ENCODE peak calls at places on chromosomes 1 and 21, in four cellular contexts. F is cardiac muscle cell, U is GM06990, N is psoas muscle. O is an unnamed sample.
A peak's percentile ranks its signal among the peaks of the same experiment; 100 is the strongest.

GRCh38 chr1:163673756-163674155 is 352.0 kb downstream of the NUF2 start:
- DNase-seq in F (peak; percentile 14), U (no peak), N (no peak), O (no peak)

GRCh38 chr1:37634554-37635308 is at the start of gene RSPO1:
- DNase-seq in F (peak; percentile 50), U (no peak), N (no peak), O (no peak)

GRCh38 chr21:22791986-22792560 is 1793.9 kb downstream of the NCAM2 start:
- DNase-seq in F (peak; percentile 62), U (no peak), N (no peak), O (peak; percentile 31)

GRCh38 chr21:36250423-36251075 is 69.4 kb upstream of the MORC3 start:
- DNase-seq in F (no peak), U (no peak), N (no peak), O (no peak)

GRCh38 chr21:23384679-23385078 is 2222.6 kb downstream of the MRPL39 start:
- DNase-seq in F (no peak), U (no peak), N (no peak), O (no peak)

GRCh38 chr1:60924165-60924564 is 158.2 kb upstream of the NFIA start:
- DNase-seq in F (no peak), U (no peak), N (no peak), O (no peak)

GRCh38 chr21:28704746-28705145 is 287.9 kb downstream of the LTN1 start:
- DNase-seq in F (peak; percentile 65), U (no peak), N (no peak), O (no peak)

GRCh38 chr1:119288751-119289150 is 79.8 kb upstream of the HAO2 start:
- DNase-seq in F (no peak), U (no peak), N (no peak), O (no peak)

GRCh38 chr1:31155216-31155806 is 84.4 kb downstream of the NKAIN1 start:
- DNase-seq in F (peak; percentile 78), U (peak; percentile 80), N (peak; percentile 60), O (peak; percentile 80)

GRCh38 chr1:31765516-31765915 is 1.4 kb upstream of the ADGRB2 start:
- DNase-seq in F (no peak), U (no peak), N (no peak), O (no peak)

GRCh38 chr1:228980232-228980969 is 245.1 kb downstream of the RHOU start:
- DNase-seq in F (no peak), U (no peak), N (no peak), O (no peak)

GRCh38 chr1:34985063-34985770 is at the start of gene TMEM35B:
- DNase-seq in F (peak; percentile 66), U (peak; percentile 85), N (peak; percentile 73), O (peak; percentile 86)

GRCh38 chr1:210684466-210685294 is 356.0 kb downstream of the HHAT start:
- DNase-seq in F (no peak), U (peak; percentile 57), N (no peak), O (peak; percentile 71)

GRCh38 chr1:89203166-89203565 is 4.4 kb upstream of the GBP4 start:
- DNase-seq in F (no peak), U (no peak), N (no peak), O (no peak)

GRCh38 chr1:214002472-214002871 is 14.7 kb downstream of the PROX1 start:
- DNase-seq in F (peak; percentile 48), U (no peak), N (no peak), O (no peak)

GRCh38 chr1:34800214-34800613 is 7.4 kb downstream of the GJA4 start:
- DNase-seq in F (peak; percentile 52), U (no peak), N (no peak), O (no peak)

GRCh38 chr1:59705849-59706599 is 108.7 kb upstream of the HOOK1 start:
- DNase-seq in F (peak; percentile 93), U (no peak), N (peak; percentile 43), O (no peak)

GRCh38 chr1:82801151-82801550 is 1000.4 kb downstream of the ADGRL2 start:
- DNase-seq in F (no peak), U (no peak), N (no peak), O (no peak)

GRCh38 chr1:1318131-1318652 is 6.3 kb downstream of the INTS11 start:
- DNase-seq in F (peak; percentile 96), U (no peak), N (peak; percentile 88), O (no peak)

GRCh38 chr1:18109756-18110597 is 2.4 kb downstream of the IGSF21 start:
- DNase-seq in F (no peak), U (no peak), N (peak; percentile 32), O (no peak)

GRCh38 chr21:41819856-41820281 is 53.0 kb upstream of the RIPK4 start:
- DNase-seq in F (no peak), U (no peak), N (no peak), O (no peak)

GRCh38 chr1:27789511-27790154 is 16.6 kb downstream of the STX12 start:
- DNase-seq in F (peak; percentile 76), U (no peak), N (peak; percentile 42), O (no peak)

GRCh38 chr1:4079815-4080214 is 179.7 kb upstream of the C1orf174 start:
- DNase-seq in F (no peak), U (no peak), N (no peak), O (no peak)

GRCh38 chr21:46214478-46215340 is 13.9 kb downstream of the LSS start:
- DNase-seq in F (no peak), U (no peak), N (no peak), O (no peak)

GRCh38 chr1:222618880-222619321 is 1.0 kb downstream of the MIA3 start:
- DNase-seq in F (peak; percentile 43), U (peak; percentile 22), N (no peak), O (peak; percentile 26)

GRCh38 chr1:227869281-227869842 is 53.9 kb downstream of the PRSS38 start:
- DNase-seq in F (no peak), U (no peak), N (no peak), O (no peak)

GRCh38 chr1:84146375-84147032 is 2.4 kb downstream of the PRKACB start:
- DNase-seq in F (peak; percentile 55), U (no peak), N (no peak), O (no peak)

GRCh38 chr1:205493241-205494085 is 11.0 kb upstream of the CDK18 start:
- DNase-seq in F (peak; percentile 92), U (no peak), N (no peak), O (no peak)

GRCh38 chr1:83950106-83950661 is 48.7 kb downstream of the TTLL7 start:
- DNase-seq in F (no peak), U (no peak), N (no peak), O (no peak)

GRCh38 chr1:185966487-185966886 is 232.3 kb downstream of the HMCN1 start:
- DNase-seq in F (peak; percentile 49), U (no peak), N (no peak), O (no peak)

GRCh38 chr1:116375884-116376733 is 3.1 kb downstream of the ATP1A1 start:
- DNase-seq in F (peak; percentile 80), U (no peak), N (peak; percentile 83), O (no peak)

GRCh38 chr1:202959276-202959620 is 1.1 kb upstream of the ADIPOR1 start:
- DNase-seq in F (no peak), U (no peak), N (no peak), O (no peak)

GRCh38 chr1:39653546-39654031 is 14.1 kb upstream of the HEYL start:
- DNase-seq in F (peak; percentile 87), U (peak; percentile 42), N (peak; percentile 85), O (peak; percentile 75)

GRCh38 chr1:204714861-204715511 is 29.4 kb upstream of the LRRN2 start:
- DNase-seq in F (no peak), U (peak; percentile 28), N (no peak), O (peak; percentile 55)

DNA sequence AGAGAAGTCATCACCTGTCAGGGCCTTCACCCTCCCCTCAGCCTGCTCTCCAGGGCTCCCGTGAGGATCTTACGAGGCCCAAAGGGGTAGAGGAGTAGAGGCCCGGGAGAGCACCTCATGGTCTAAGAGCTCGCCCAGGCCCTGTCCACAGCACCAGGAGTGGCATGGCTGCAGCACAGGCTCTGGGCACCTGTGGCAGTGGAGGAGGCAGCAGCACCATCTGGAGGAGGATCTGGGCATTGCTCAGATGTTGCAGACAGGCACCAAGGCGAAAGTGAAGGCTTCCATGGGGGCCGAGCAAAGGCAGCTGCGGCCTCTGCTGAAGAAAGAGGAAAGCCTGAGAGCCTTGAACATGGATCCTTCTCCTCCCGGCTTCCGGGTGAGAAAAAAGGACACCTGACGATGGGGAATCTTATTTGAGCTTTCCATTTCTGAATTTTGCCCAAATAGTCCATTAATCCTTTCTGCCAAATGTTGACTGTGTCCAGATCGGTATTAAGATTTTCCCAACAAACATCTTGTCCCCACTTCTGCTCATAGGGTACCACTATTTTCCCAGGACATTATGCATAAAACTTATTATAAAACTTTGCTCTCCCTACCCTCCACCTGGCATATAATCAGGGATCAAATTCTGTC is 604.7 kb downstream of the PTPRC start:
- DNase-seq in F (peak; percentile 58), U (peak; percentile 65), N (no peak), O (peak; percentile 76)
- TF ChIP-seq CTCF in F (peak; percentile 62), U (peak; percentile 88), N (no peak), O (peak; percentile 91)

GRCh38 chr1:248155927-248156326 is 11.0 kb downstream of the OR2M5 start:
- DNase-seq in F (no peak), U (no peak), N (no peak), O (no peak)

GRCh38 chr1:248152056-248152827 is 7.3 kb downstream of the OR2M5 start:
- DNase-seq in F (no peak), U (no peak), N (no peak), O (no peak)
- TF ChIP-seq CTCF in F (no peak), U (no peak), N (no peak), O (peak; percentile 7)

GRCh38 chr1:237041795-237042466 is at the start of gene RYR2:
- DNase-seq in F (peak; percentile 29), U (peak; percentile 18), N (no peak), O (peak; percentile 35)
- TF ChIP-seq CTCF in F (peak; percentile 40), U (peak; percentile 13), N (peak; percentile 10), O (no peak)

GRCh38 chr1:178339834-178340233 is 156.9 kb downstream of the CLEC20A start:
- DNase-seq in F (no peak), U (no peak), N (no peak), O (no peak)

GRCh38 chr1:178344513-178345077 is 152.2 kb downstream of the CLEC20A start:
- DNase-seq in F (peak; percentile 93), U (no peak), N (no peak), O (peak; percentile 15)

GRCh38 chr1:178341218-178341956 is 155.4 kb downstream of the CLEC20A start:
- DNase-seq in F (peak; percentile 91), U (no peak), N (peak; percentile 21), O (no peak)

GRCh38 chr1:178345821-178346220 is 150.9 kb downstream of the CLEC20A start:
- DNase-seq in F (peak; percentile 54), U (no peak), N (no peak), O (no peak)

GRCh38 chr1:178345238-178345637 is 151.5 kb downstream of the CLEC20A start:
- DNase-seq in F (no peak), U (no peak), N (no peak), O (no peak)
- TF ChIP-seq CTCF in F (no peak), U (no peak), N (no peak), O (no peak)